ENCODE peak calls at places on chromosomes 2 and 18, in ten cellular contexts. I is endothelial cell of umbilical vein; W is coronary artery; X is heart right ventricle; B is AG10803; A is mammary epithelial cell; S is foreskin fibroblast; P is astrocyte; J is CD8-positive, alpha-beta T cell; R is fibroblast of mammary gland. Z is an unnamed sample.

GRCh38 chr18:56560992-56561391 is 77.4 kb downstream of the TXNL1 start:
- DNase-seq in X (no peak), J (no peak), R (no peak), I (no peak), W (no peak), S (no peak), P (no peak), A (no peak), B (no peak), Z (no peak)

GRCh38 chr2:109318150-109318948 is 189.3 kb downstream of the SH3RF3 start:
- DNase-seq in P (peak; percentile 94), A (no peak), X (peak; percentile 85), J (no peak), I (no peak), R (peak; percentile 99), S (peak; percentile 91), W (peak; percentile 90), B (peak; percentile 95), Z (no peak)

GRCh38 chr18:78607784-78608183 is 371.8 kb upstream of the SALL3 start:
- DNase-seq in P (no peak), A (no peak), R (no peak), S (no peak), W (no peak), I (no peak), X (no peak), B (no peak), J (no peak), Z (no peak)

GRCh38 chr2:10228611-10229365 is 73.9 kb upstream of the HPCAL1 start:
- DNase-seq in A (no peak), P (no peak), X (no peak), J (no peak), I (no peak), R (no peak), S (no peak), B (no peak), W (no peak), Z (no peak)

GRCh38 chr2:201660293-201660895 is 17.1 kb upstream of the TMEM237 start:
- DNase-seq in I (no peak), R (no peak), W (no peak), P (no peak), B (no peak), J (no peak), S (no peak), A (no peak), X (no peak), Z (no peak)

GRCh38 chr18:24677011-24677410 is 216.6 kb downstream of the HRH4 start:
- DNase-seq in B (peak; percentile 40), R (peak; percentile 67), P (peak; percentile 1), I (no peak), W (no peak), S (no peak), A (peak; percentile 23), X (no peak), J (no peak), Z (no peak)

GRCh38 chr18:23684515-23685197 is 4.6 kb upstream of the LAMA3 start:
- DNase-seq in R (peak; percentile 58), P (peak; percentile 31), X (no peak), J (no peak), B (no peak), A (no peak), W (no peak), S (peak; percentile 56), I (no peak), Z (peak; percentile 92)

GRCh38 chr18:10140461-10140911 is 226.7 kb downstream of the VAPA start:
- DNase-seq in P (no peak), X (no peak), J (no peak), A (no peak), W (no peak), S (peak; percentile 81), R (no peak), B (peak; percentile 67), I (no peak), Z (peak; percentile 46)

GRCh38 chr2:142076319-142076718 is 54.5 kb downstream of the LRP1B start:
- DNase-seq in P (no peak), W (no peak), S (no peak), J (no peak), A (no peak), R (no peak), I (no peak), B (no peak), X (no peak), Z (no peak)

GRCh38 chr2:132620115-132620514 is 49.9 kb downstream of the LYPD1 start:
- DNase-seq in B (peak; percentile 57), W (no peak), J (no peak), R (peak; percentile 5), P (peak; percentile 27), S (peak; percentile 7), X (no peak), I (no peak), A (peak; percentile 32), Z (peak; percentile 65)

GRCh38 chr2:62209427-62209991 is 13.6 kb downstream of the B3GNT2 start:
- DNase-seq in W (no peak), S (no peak), J (no peak), I (no peak), P (no peak), X (no peak), R (no peak), B (no peak), A (no peak), Z (no peak)

GRCh38 chr2:42129487-42129852 is 39.7 kb upstream of the EML4 start:
- DNase-seq in B (no peak), R (no peak), I (no peak), J (no peak), X (no peak), S (no peak), A (no peak), P (no peak), W (no peak), Z (no peak)
- H3K4me3 ChIP-seq in B (no peak overlapping the region), R (no peak overlapping the region), I (no peak overlapping the region), J (no peak overlapping the region), X (no peak overlapping the region), S (no peak overlapping the region), A (no peak overlapping the region), P (no peak overlapping the region), W (no peak overlapping the region), Z (no peak overlapping the region)

GRCh38 chr2:48249093-48249492 is 280.9 kb upstream of the STON1 start:
- DNase-seq in A (no peak), J (no peak), X (no peak), S (peak; percentile 52), W (no peak), I (no peak), P (peak; percentile 68), R (peak; percentile 77), B (peak; percentile 69), Z (peak; percentile 22)
- H3K4me3 ChIP-seq in A (no peak overlapping the region), J (no peak overlapping the region), X (no peak overlapping the region), S (no peak overlapping the region), W (no peak overlapping the region), I (no peak overlapping the region), P (peak overlapping the region; percentile 32), R (no peak overlapping the region), B (no peak overlapping the region), Z (peak overlapping the region; percentile 10)

GRCh38 chr2:101469863-101470262 is 5.0 kb downstream of the RFX8 start:
- DNase-seq in W (no peak), P (no peak), R (peak; percentile 22), B (no peak), X (no peak), S (no peak), A (no peak), J (no peak), I (no peak), Z (no peak)

GRCh38 chr2:101476605-101477208 is 1.8 kb upstream of the RFX8 start:
- DNase-seq in A (peak; percentile 37), S (no peak), J (no peak), X (no peak), R (peak; percentile 51), B (peak; percentile 7), W (no peak), I (no peak), P (no peak), Z (no peak)

GRCh38 chr2:101473581-101473910 is 1.4 kb downstream of the RFX8 start:
- DNase-seq in J (no peak), I (peak; percentile 53), B (peak; percentile 68), X (no peak), R (peak; percentile 43), W (no peak), S (no peak), P (no peak), A (no peak), Z (no peak)

GRCh38 chr2:101474752-101475384 is at the start of gene RFX8:
- DNase-seq in I (no peak), B (peak; percentile 97), A (peak; percentile 76), P (peak; percentile 91), R (peak; percentile 100), J (peak; percentile 29), S (peak; percentile 98), X (no peak), W (no peak), Z (peak; percentile 53)

DNA sequence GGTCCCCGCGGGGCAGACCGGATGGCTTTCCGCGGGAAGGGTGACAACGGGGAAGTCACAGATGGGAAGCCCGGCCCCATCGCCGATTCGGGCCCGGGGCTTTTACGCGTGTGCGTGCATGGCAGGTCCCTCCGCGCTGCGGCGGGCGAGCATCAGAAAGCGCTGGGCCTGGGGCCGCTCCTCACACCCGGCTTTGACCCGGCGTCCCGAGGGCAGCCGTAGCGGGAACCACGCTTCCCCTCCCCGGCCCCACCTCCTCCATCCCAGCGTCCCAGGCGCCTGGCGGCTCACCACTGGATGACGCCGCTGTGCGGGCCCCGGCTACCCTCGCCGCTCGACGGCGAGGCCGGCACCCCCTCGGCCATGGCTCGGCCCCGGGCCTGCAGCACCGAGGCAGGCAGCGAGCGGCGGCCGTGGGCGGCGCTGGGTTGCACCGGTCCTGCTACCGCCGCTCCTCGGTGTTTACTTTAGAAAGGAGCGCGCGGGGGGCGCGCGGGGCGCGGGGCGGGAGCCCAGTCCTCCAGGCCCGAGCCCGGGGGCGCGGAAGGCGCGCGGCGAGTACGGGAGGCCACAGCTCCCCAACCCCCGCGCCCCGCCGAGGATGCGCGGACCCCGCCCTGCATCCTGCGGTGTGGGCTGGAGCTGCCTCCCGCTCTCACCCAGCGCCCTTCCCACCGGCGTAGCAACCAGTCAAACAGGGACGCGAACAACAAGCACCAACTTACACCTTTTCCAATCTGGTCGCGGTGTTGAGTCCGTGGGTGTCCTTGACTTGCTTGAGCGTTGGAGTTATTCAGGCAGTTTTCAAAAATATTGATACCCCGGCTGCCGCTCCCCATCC is 781 bp downstream of the RFX8 start:
- DNase-seq in P (peak; percentile 47), W (no peak), J (peak; percentile 2), A (peak; percentile 24), I (no peak), S (peak; percentile 76), X (peak; percentile 71), R (peak; percentile 76), B (peak; percentile 71), Z (peak; percentile 23)
- H3K4me3 ChIP-seq in P (peak overlapping the region; percentile 67), W (peak overlapping the region; percentile 78), J (peak overlapping the region; percentile 36), A (peak overlapping the region; percentile 57), I (peak overlapping the region; percentile 10), S (peak overlapping the region; percentile 70), X (peak overlapping the region; percentile 50), R (peak overlapping the region; percentile 96), B (peak overlapping the region; percentile 70), Z (peak overlapping the region; percentile 69)

DNA sequence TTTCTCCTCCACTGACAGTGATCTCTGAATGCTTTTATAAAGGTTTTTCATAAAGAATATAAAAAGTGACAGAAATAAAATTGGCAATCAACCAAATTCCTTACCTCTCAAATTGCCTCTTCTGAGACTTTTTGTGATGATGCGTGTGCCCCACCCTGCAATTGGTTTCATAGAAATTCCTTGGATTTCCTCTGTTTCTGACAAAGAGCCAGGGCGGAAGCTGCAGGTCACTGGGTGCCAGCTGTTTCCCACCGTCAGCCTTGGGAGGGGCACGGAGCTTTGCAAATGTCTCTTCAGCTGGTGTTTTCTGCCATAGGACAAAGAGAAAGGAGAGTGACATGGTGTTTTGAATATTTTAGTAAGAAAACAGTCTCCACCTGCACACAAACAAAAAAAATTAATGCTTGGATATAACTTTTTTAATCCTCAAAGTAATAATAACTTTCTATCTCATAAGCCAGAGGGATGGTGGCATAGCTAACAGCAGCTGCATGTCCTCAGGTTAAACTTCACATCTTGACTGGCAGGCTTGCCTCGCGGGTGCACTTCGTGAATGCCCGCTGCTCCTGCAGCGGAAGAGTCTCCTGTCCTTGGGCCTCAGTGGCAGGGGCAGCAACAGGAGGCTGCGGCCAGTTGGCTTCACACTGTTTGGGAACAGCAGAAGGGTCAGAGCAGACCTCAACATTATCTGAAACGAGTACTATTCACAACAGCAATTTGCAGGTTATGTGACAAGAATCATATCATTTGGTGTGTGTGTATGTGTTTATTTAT is 24.7 kb downstream of the AGAP1 start:
- DNase-seq in I (peak; percentile 85), B (no peak), S (no peak), R (no peak), P (no peak), X (no peak), A (no peak), J (no peak), W (no peak), Z (peak; percentile 64)
- H3K4me3 ChIP-seq in I (no peak overlapping the region), B (no peak overlapping the region), S (no peak overlapping the region), R (no peak overlapping the region), P (no peak overlapping the region), X (no peak overlapping the region), A (no peak overlapping the region), J (no peak overlapping the region), W (no peak overlapping the region), Z (no peak overlapping the region)